ENCODE peak calls at places on chromosomes 5 and 9, in six cellular contexts. Y is heart right ventricle, L is SK-N-SH, J is A549, Z is left lung, K is body of pancreas. H is an unnamed sample.

GRCh38 chr9:115653231-115653630 is 500.4 kb upstream of the PAPPA start:
- DNase-seq in K (no peak), Z (no peak), J (no peak), L (no peak), Y (no peak), H (no peak)

GRCh38 chr5:53983568-53984465 is 326.6 kb downstream of the ARL15 start:
- DNase-seq in L (no peak), K (no peak), J (peak), Y (no peak), Z (no peak), H (no peak)

GRCh38 chr9:121499427-121500164 is at the start of gene GGTA1:
- DNase-seq in Y (peak), L (peak), K (peak), J (peak), Z (peak), H (peak)

GRCh38 chr9:127313042-127313560 is 48.5 kb downstream of the GARNL3 start:
- DNase-seq in K (no peak), Y (no peak), J (no peak), Z (no peak), L (no peak), H (peak)

GRCh38 chr5:56054651-56055050 is 59.9 kb upstream of the IL6ST start:
- DNase-seq in L (no peak), Y (no peak), Z (no peak), J (no peak), K (no peak), H (no peak)

GRCh38 chr9:70600479-70600878 is 186.0 kb upstream of the KLF9 start:
- DNase-seq in Z (no peak), J (no peak), Y (peak), L (no peak), K (peak), H (peak)

GRCh38 chr9:132238026-132238972 is 76.4 kb downstream of the NTNG2 start:
- DNase-seq in K (no peak), J (no peak), L (no peak), Z (no peak), Y (no peak), H (no peak)

GRCh38 chr5:77620404-77620803 is 18.1 kb downstream of the OTP start:
- DNase-seq in K (peak), J (peak), L (no peak), Z (no peak), Y (no peak), H (no peak)

GRCh38 chr9:126938332-126938731 is 23.8 kb downstream of the RALGPS1 start:
- DNase-seq in K (no peak), Z (no peak), L (no peak), J (no peak), Y (no peak), H (no peak)

GRCh38 chr5:67354051-67354450 is 157.5 kb upstream of the CD180 start:
- DNase-seq in Y (no peak), Z (no peak), J (no peak), L (no peak), K (no peak), H (no peak)

GRCh38 chr9:126234681-126235349 is 91.8 kb upstream of the MVB12B start:
- DNase-seq in Y (no peak), L (peak), J (no peak), Z (no peak), K (no peak), H (no peak)

GRCh38 chr5:134969166-134969565 is 1.5 kb downstream of the CATSPER3 start:
- DNase-seq in J (no peak), K (no peak), Y (no peak), L (peak), Z (no peak), H (no peak)

GRCh38 chr5:116032991-116033390 is 719 bp downstream of the ARL14EPL start:
- DNase-seq in L (no peak), Z (no peak), Y (no peak), K (no peak), J (no peak), H (no peak)

GRCh38 chr9:96486351-96487029 is 36.5 kb downstream of the HABP4 start:
- DNase-seq in J (no peak), Z (peak), L (peak), Y (peak), K (peak), H (no peak)

GRCh38 chr5:88602584-88602983 is 280.4 kb downstream of the MEF2C start:
- DNase-seq in K (no peak), Y (no peak), Z (no peak), J (peak), L (no peak), H (peak)

GRCh38 chr5:117504245-117504644 is 929.6 kb upstream of the SEMA6A start:
- DNase-seq in L (no peak), K (no peak), J (no peak), Y (no peak), Z (no peak), H (no peak)

GRCh38 chr9:124595743-124596142 is 88.5 kb upstream of the NR5A1 start:
- DNase-seq in L (no peak), J (peak), Y (no peak), K (no peak), Z (no peak), H (no peak)

GRCh38 chr5:169637856-169638190 is 748 bp downstream of the DOCK2 start:
- DNase-seq in Y (no peak), L (no peak), J (no peak), K (peak), Z (peak), H (no peak)

DNA sequence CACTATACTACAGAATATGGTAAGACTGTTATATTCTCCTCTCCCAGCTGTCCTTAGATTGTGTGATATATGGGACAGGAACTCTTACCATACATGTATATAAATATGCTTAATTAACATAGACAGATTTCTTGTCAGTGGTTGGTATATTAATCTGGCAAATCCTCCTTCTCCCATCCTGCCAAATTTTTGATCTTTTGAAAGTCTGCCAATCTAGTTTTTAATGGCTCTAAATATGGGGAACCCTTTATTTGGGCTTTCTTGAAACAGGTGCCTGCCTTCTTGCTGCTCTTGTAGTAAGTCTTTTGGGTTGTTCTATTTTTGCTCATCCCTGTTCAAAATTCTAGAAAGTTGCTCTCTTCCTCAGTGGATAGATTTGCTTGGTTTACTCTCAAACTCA is 63.5 kb downstream of the SPATA31D1 start:
- DNase-seq in Z (no peak), J (no peak), L (no peak), Y (no peak), K (no peak), H (no peak)
- H3K27ac ChIP-seq in Z (no peak), J (no peak), L (no peak), Y (no peak), K (no peak), H (no peak)

DNA sequence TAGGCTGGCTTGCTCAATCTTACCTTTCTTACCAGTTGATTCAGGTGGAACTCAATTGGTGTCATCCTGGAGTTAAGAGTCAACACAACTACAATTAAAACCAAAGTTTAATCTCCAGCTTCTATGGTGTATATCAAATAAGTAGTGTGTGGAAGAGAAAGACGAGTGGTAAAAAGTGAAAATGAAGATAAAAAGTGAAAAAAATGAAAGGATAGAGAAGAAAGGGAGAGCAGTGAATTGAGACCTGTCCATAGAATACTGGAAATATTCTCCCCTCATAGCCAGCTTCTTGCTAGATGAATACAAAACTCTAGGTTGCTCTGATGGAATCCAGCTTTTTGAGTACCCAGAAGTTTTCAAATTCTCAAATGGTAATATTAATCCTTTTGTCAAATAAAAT is 76.4 kb downstream of the MEGF10 start:
- DNase-seq in K (no peak), J (no peak), L (no peak), Z (no peak), Y (no peak), H (no peak)
- TF ChIP-seq CTCF in K (no peak), J (no peak), L (no peak), Z (no peak), Y (no peak), H (no peak)

GRCh38 chr9:133558191-133559126 is 24.0 kb downstream of the ADAMTSL2 start:
- DNase-seq in J (no peak), Z (peak), L (peak), K (no peak), Y (peak), H (no peak)
- H3K27ac ChIP-seq in J (no peak), Z (peak), L (peak), K (no peak), Y (peak), H (no peak)

GRCh38 chr9:16436545-16436944 is 433.9 kb downstream of the BNC2 start:
- DNase-seq in L (no peak), Y (no peak), K (no peak), J (no peak), Z (no peak), H (no peak)
- TF ChIP-seq CTCF in L (no peak), Y (no peak), K (no peak), J (no peak), Z (no peak), H (no peak)